ENCODE peak calls at places on chromosomes 3 and 15, in four cellular contexts. One of them, this sample, is unnamed.

GRCh38 chr15:101675015-101675414 is 22.8 kb upstream of the TM2D3 start:
- DNase-seq in NCI-H69: no peak
- DNase-seq in GM04504: peak
- DNase-seq in stimulated activated CD8-positive, alpha-beta memory T cell treated with anti-CD3 and anti-CD28 coated beads, Interleukin-7, amount 100 ng/mL, for 24 hours: no peak
- DNase-seq in this sample: no peak

GRCh38 chr3:149487598-149488197 is 13.2 kb downstream of the TM4SF4 start:
- DNase-seq in GM04504: no peak
- DNase-seq in stimulated activated CD8-positive, alpha-beta memory T cell treated with anti-CD3 and anti-CD28 coated beads, Interleukin-7, amount 100 ng/mL, for 24 hours: no peak
- DNase-seq in NCI-H69: peak
- DNase-seq in this sample: no peak

GRCh38 chr3:37982351-37982750 is 8.2 kb upstream of the VILL start:
- DNase-seq in GM04504: no peak
- DNase-seq in NCI-H69: no peak
- DNase-seq in stimulated activated CD8-positive, alpha-beta memory T cell treated with anti-CD3 and anti-CD28 coated beads, Interleukin-7, amount 100 ng/mL, for 24 hours: no peak
- DNase-seq in this sample: no peak

GRCh38 chr3:69411331-69411730 is 25.4 kb upstream of the FRMD4B start:
- DNase-seq in NCI-H69: no peak
- DNase-seq in GM04504: peak
- DNase-seq in stimulated activated CD8-positive, alpha-beta memory T cell treated with anti-CD3 and anti-CD28 coated beads, Interleukin-7, amount 100 ng/mL, for 24 hours: no peak
- DNase-seq in this sample: no peak

GRCh38 chr3:130707914-130708601 is 38.6 kb downstream of the PIK3R4 start:
- DNase-seq in GM04504: peak
- DNase-seq in stimulated activated CD8-positive, alpha-beta memory T cell treated with anti-CD3 and anti-CD28 coated beads, Interleukin-7, amount 100 ng/mL, for 24 hours: no peak
- DNase-seq in NCI-H69: no peak
- DNase-seq in this sample: no peak

GRCh38 chr3:150519026-150519425 is 27.3 kb downstream of the SERP1 start:
- DNase-seq in stimulated activated CD8-positive, alpha-beta memory T cell treated with anti-CD3 and anti-CD28 coated beads, Interleukin-7, amount 100 ng/mL, for 24 hours: no peak
- DNase-seq in NCI-H69: peak
- DNase-seq in GM04504: no peak
- DNase-seq in this sample: no peak

GRCh38 chr3:120284702-120285507 is at the start of gene GPR156:
- DNase-seq in GM04504: peak
- DNase-seq in NCI-H69: peak
- DNase-seq in stimulated activated CD8-positive, alpha-beta memory T cell treated with anti-CD3 and anti-CD28 coated beads, Interleukin-7, amount 100 ng/mL, for 24 hours: no peak
- DNase-seq in this sample: peak

GRCh38 chr15:91043190-91043874 is 20.9 kb upstream of the VPS33B start:
- DNase-seq in NCI-H69: no peak
- DNase-seq in GM04504: no peak
- DNase-seq in stimulated activated CD8-positive, alpha-beta memory T cell treated with anti-CD3 and anti-CD28 coated beads, Interleukin-7, amount 100 ng/mL, for 24 hours: no peak
- DNase-seq in this sample: no peak

GRCh38 chr3:126939347-126939735 is 43.6 kb upstream of the PLXNA1 start:
- DNase-seq in stimulated activated CD8-positive, alpha-beta memory T cell treated with anti-CD3 and anti-CD28 coated beads, Interleukin-7, amount 100 ng/mL, for 24 hours: no peak
- DNase-seq in NCI-H69: no peak
- DNase-seq in GM04504: no peak
- DNase-seq in this sample: no peak

GRCh38 chr3:81277853-81278252 is 483.6 kb downstream of the GBE1 start:
- DNase-seq in GM04504: peak
- DNase-seq in stimulated activated CD8-positive, alpha-beta memory T cell treated with anti-CD3 and anti-CD28 coated beads, Interleukin-7, amount 100 ng/mL, for 24 hours: no peak
- DNase-seq in NCI-H69: no peak
- DNase-seq in this sample: no peak

GRCh38 chr3:186939536-186939935 is 9.2 kb downstream of the ST6GAL1 start:
- DNase-seq in stimulated activated CD8-positive, alpha-beta memory T cell treated with anti-CD3 and anti-CD28 coated beads, Interleukin-7, amount 100 ng/mL, for 24 hours: no peak
- DNase-seq in NCI-H69: no peak
- DNase-seq in GM04504: no peak
- DNase-seq in this sample: no peak

GRCh38 chr3:122055215-122055614 is at the start of gene CD86:
- DNase-seq in NCI-H69: no peak
- DNase-seq in GM04504: no peak
- DNase-seq in stimulated activated CD8-positive, alpha-beta memory T cell treated with anti-CD3 and anti-CD28 coated beads, Interleukin-7, amount 100 ng/mL, for 24 hours: no peak
- DNase-seq in this sample: no peak

GRCh38 chr3:2921903-2922302 is 188.3 kb downstream of the IL5RA start:
- DNase-seq in stimulated activated CD8-positive, alpha-beta memory T cell treated with anti-CD3 and anti-CD28 coated beads, Interleukin-7, amount 100 ng/mL, for 24 hours: no peak
- DNase-seq in GM04504: no peak
- DNase-seq in NCI-H69: peak
- DNase-seq in this sample: no peak

GRCh38 chr3:123327480-123327879 is 121.4 kb downstream of the ADCY5 start:
- DNase-seq in NCI-H69: no peak
- DNase-seq in stimulated activated CD8-positive, alpha-beta memory T cell treated with anti-CD3 and anti-CD28 coated beads, Interleukin-7, amount 100 ng/mL, for 24 hours: no peak
- DNase-seq in GM04504: no peak
- DNase-seq in this sample: no peak

GRCh38 chr3:71456155-71456554 is 127.4 kb downstream of the FOXP1 start:
- DNase-seq in GM04504: no peak
- DNase-seq in NCI-H69: no peak
- DNase-seq in stimulated activated CD8-positive, alpha-beta memory T cell treated with anti-CD3 and anti-CD28 coated beads, Interleukin-7, amount 100 ng/mL, for 24 hours: no peak
- DNase-seq in this sample: no peak

This sample was measured in NCI-H2227 treated with DMSO at 0.1 percent for 48 hours.